ENCODE peak calls at places on chromosome 20, in nine cellular contexts. Z is A549, E is esophagus squamous epithelium, F is uterus, T is endodermal cell, L is BE2C, C is breast epithelium, O is suprapubic skin, B is pancreas. J is an unnamed sample.

GRCh38 chr20:8800089-8800488 is 268.8 kb upstream of the PLCB4 start:
- DNase-seq in Z (peak; percentile 12), E (no peak), F (no peak), T (no peak), L (no peak), C (no peak), O (no peak), B (no peak), J (no peak)

GRCh38 chr20:38633577-38634093 is 32.0 kb downstream of the ARHGAP40 start:
- DNase-seq in Z (peak; percentile 54), E (no peak), F (peak; percentile 19), T (peak; percentile 95), L (peak; percentile 74), C (no peak), O (no peak), B (peak; percentile 65), J (peak; percentile 69)

GRCh38 chr20:45426621-45427020 is 10.7 kb downstream of the PIGT start:
- DNase-seq in Z (no peak), E (no peak), F (no peak), T (no peak), L (peak; percentile 46), C (no peak), O (peak; percentile 56), B (no peak), J (no peak)

GRCh38 chr20:34907616-34908469 is 31.4 kb downstream of the ACSS2 start:
- DNase-seq in Z (peak; percentile 74), E (no peak), F (no peak), T (no peak), L (peak; percentile 91), C (peak; percentile 62), O (no peak), B (peak; percentile 42), J (no peak)

GRCh38 chr20:53706511-53707031 is 112.9 kb upstream of the ZNF217 start:
- DNase-seq in Z (no peak), E (no peak), F (no peak), T (no peak), L (no peak), C (no peak), O (no peak), B (no peak), J (peak; percentile 32)

GRCh38 chr20:13788167-13788834 is 3.5 kb downstream of the NDUFAF5 start:
- DNase-seq in Z (peak; percentile 83), E (no peak), F (peak; percentile 18), T (peak; percentile 81), L (peak; percentile 66), C (no peak), O (no peak), B (peak; percentile 49), J (peak; percentile 62)

GRCh38 chr20:46324960-46325703 is 16.8 kb upstream of the CDH22 start:
- DNase-seq in Z (peak; percentile 56), E (no peak), F (no peak), T (peak; percentile 84), L (peak; percentile 62), C (no peak), O (no peak), B (no peak), J (no peak)

GRCh38 chr20:8398289-8399051 is 266.4 kb downstream of the PLCB1 start:
- DNase-seq in Z (no peak), E (no peak), F (no peak), T (no peak), L (peak; percentile 21), C (no peak), O (no peak), B (no peak), J (no peak)

GRCh38 chr20:4141616-4142240 is 126.4 kb upstream of the RNF24 start:
- DNase-seq in Z (no peak), E (no peak), F (no peak), T (no peak), L (no peak), C (no peak), O (no peak), B (no peak), J (no peak)

GRCh38 chr20:38894091-38894847 is 31.9 kb upstream of the FAM83D start:
- DNase-seq in Z (peak; percentile 21), E (no peak), F (no peak), T (no peak), L (no peak), C (no peak), O (no peak), B (peak; percentile 87), J (no peak)

GRCh38 chr20:32523613-32524218 is 61.4 kb downstream of the NOL4L start:
- DNase-seq in Z (no peak), E (no peak), F (no peak), T (no peak), L (no peak), C (no peak), O (no peak), B (no peak), J (no peak)

GRCh38 chr20:50594591-50595432 is 84.6 kb downstream of the PTPN1 start:
- DNase-seq in Z (no peak), E (no peak), F (no peak), T (peak; percentile 84), L (no peak), C (no peak), O (no peak), B (no peak), J (no peak)

GRCh38 chr20:14800743-14801425 is 463.5 kb upstream of the FLRT3 start:
- DNase-seq in Z (no peak), E (no peak), F (no peak), T (no peak), L (peak; percentile 72), C (no peak), O (no peak), B (no peak), J (no peak)

GRCh38 chr20:20668639-20669038 is 43.8 kb downstream of the RALGAPA2 start:
- DNase-seq in Z (no peak), E (no peak), F (no peak), T (no peak), L (no peak), C (no peak), O (no peak), B (no peak), J (peak; percentile 65)

GRCh38 chr20:37011147-37011546 is 59.6 kb upstream of the SAMHD1 start:
- DNase-seq in Z (no peak), E (no peak), F (no peak), T (no peak), L (no peak), C (no peak), O (no peak), B (no peak), J (no peak)

GRCh38 chr20:56032251-56032650 is 26.9 kb upstream of the CBLN4 start:
- DNase-seq in Z (peak; percentile 42), E (no peak), F (no peak), T (no peak), L (no peak), C (no peak), O (no peak), B (no peak), J (no peak)
- H3K9me3 ChIP-seq in Z (peaks cover 12% of the 10 kb centered on the region), E (peaks cover 13% of the 10 kb centered on the region), F (peaks cover 27% of the 10 kb centered on the region), T (peaks cover 85% of the 10 kb centered on the region), L (peaks cover 3% of the 10 kb centered on the region), C (peaks cover 60% of the 10 kb centered on the region), O (peaks cover 24% of the 10 kb centered on the region), B (no peaks in the 10 kb centered on the region), J (peaks cover 2% of the 10 kb centered on the region)

DNA sequence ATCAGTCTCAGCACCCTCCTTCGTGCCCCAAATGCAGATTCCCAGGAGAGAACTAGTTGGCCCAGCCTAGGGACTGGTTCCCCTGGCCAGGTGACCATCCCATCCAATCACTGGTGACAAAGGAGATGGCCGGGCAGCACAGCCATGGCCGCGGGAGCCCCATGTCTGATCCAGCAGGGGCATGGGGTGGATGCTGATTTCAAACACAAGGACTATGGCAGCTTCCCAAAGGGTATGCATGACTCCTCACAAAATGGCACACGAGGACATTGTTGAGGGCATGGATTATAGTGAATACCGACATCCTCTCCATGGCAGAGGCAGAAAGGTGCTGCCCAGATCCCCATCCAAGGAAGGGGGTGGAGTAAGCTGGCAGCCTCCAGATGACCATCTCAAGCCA is 9.9 kb upstream of the LSM14B start:
- DNase-seq in Z (no peak), E (no peak), F (no peak), T (no peak), L (no peak), C (no peak), O (no peak), B (no peak), J (no peak)
- H3K9me3 ChIP-seq in Z (peaks cover 69% of the 10 kb centered on the region), E (peaks cover 48% of the 10 kb centered on the region), F (peaks cover 21% of the 10 kb centered on the region), T (peaks cover 18% of the 10 kb centered on the region), L (peaks cover 11% of the 10 kb centered on the region), C (peaks cover 46% of the 10 kb centered on the region), O (peaks cover 30% of the 10 kb centered on the region), B (no peaks in the 10 kb centered on the region), J (no peaks in the 10 kb centered on the region)

DNA sequence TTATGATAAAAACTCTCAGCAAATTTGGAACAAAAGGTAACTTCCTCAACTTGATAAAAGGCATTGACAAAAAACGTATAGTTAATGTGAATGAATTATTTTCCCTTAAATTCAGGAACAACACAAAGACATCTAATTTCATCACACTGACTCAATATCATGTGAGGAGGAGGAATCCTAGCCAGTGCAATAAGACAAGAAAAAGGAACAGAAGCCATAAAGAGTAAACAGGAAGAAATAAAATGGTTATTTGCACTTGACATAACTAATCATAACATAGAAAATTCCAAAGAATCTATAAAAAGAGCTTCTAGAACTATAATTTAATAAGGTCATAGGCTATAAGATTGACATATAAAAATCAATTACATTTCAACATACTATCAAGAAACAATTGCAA is 31.4 kb downstream of the CHD6 start:
- DNase-seq in Z (no peak), E (no peak), F (no peak), T (no peak), L (no peak), C (no peak), O (no peak), B (no peak), J (no peak)
- H3K9me3 ChIP-seq in Z (peaks cover 15% of the 10 kb centered on the region), E (peaks cover 6% of the 10 kb centered on the region), F (peaks cover 23% of the 10 kb centered on the region), T (peaks cover 32% of the 10 kb centered on the region), L (peaks cover 4% of the 10 kb centered on the region), C (peaks cover 10% of the 10 kb centered on the region), O (peaks cover 10% of the 10 kb centered on the region), B (no peaks in the 10 kb centered on the region), J (no peaks in the 10 kb centered on the region)

GRCh38 chr20:23966298-23966697 is 22.3 kb downstream of the GGTLC1 start:
- DNase-seq in Z (no peak), E (no peak), F (no peak), T (no peak), L (no peak), C (no peak), O (no peak), B (no peak), J (no peak)

GRCh38 chr20:23967616-23967979 is 21.0 kb downstream of the GGTLC1 start:
- DNase-seq in Z (no peak), E (no peak), F (no peak), T (no peak), L (no peak), C (no peak), O (no peak), B (no peak), J (no peak)

GRCh38 chr20:23959054-23959453 is 29.5 kb downstream of the GGTLC1 start:
- DNase-seq in Z (no peak), E (no peak), F (no peak), T (no peak), L (no peak), C (no peak), O (no peak), B (no peak), J (no peak)

GRCh38 chr20:23966927-23967615 is 21.5 kb downstream of the GGTLC1 start:
- DNase-seq in Z (no peak), E (no peak), F (no peak), T (no peak), L (no peak), C (no peak), O (no peak), B (no peak), J (no peak)

DNA sequence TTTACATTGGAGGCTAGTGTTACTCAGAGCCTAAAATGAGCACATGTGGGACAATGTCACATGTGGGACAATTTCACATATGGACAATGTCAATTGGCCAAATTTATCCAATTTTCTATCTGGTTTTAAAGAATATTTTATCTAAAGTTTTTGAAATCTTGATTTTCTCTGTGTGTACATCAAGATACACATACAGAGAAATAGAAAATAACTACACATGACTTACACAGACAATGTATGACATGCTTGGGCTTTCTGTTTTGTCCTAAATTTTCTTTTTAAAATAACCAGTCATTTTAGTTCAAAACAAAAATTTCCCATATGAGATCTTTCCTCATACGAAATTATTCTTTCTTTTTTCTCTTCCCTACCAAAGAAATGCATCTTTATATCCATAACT is 24.6 kb downstream of the GGTLC1 start:
- DNase-seq in Z (no peak), E (no peak), F (no peak), T (no peak), L (no peak), C (no peak), O (no peak), B (no peak), J (no peak)
- H3K9me3 ChIP-seq in Z (peaks cover 4% of the 10 kb centered on the region), E (no peaks in the 10 kb centered on the region), F (no peaks in the 10 kb centered on the region), T (peaks cover 41% of the 10 kb centered on the region), L (no peaks in the 10 kb centered on the region), C (no peaks in the 10 kb centered on the region), O (no peaks in the 10 kb centered on the region), B (no peaks in the 10 kb centered on the region), J (no peaks in the 10 kb centered on the region)